ENCODE peak calls at places on chromosomes 4 and X, in ten cellular contexts. W is left lung; O is Calu3; T is neural progenitor cell; E is dorsolateral prefrontal cortex; P is epithelial cell of esophagus; L is CD4-positive, alpha-beta T cell; R is mammary epithelial cell; K is GM12864; H is transverse colon. I is an unnamed sample.
A peak's percentile ranks its signal among the peaks of the same experiment; 100 is the strongest.

GRCh38 chrX:40299028-40299479 is 201.3 kb upstream of the BCOR start:
- DNase-seq in W (no peak), O (no peak), T (peak; percentile 45), E (no peak), P (no peak), L (no peak), R (no peak), K (no peak), H (no peak), I (no peak)

GRCh38 chr4:147985376-147985775 is 253.5 kb downstream of the ARHGAP10 start:
- DNase-seq in W (no peak), O (no peak), T (no peak), E (no peak), P (no peak), L (no peak), R (no peak), K (no peak), H (no peak), I (no peak)

GRCh38 chr4:8192748-8193738 is 6.0 kb upstream of the SH3TC1 start:
- DNase-seq in W (peak; percentile 75), O (peak; percentile 56), T (no peak), E (no peak), P (peak; percentile 83), L (no peak), R (no peak), K (peak; percentile 57), H (peak; percentile 77), I (peak; percentile 52)

GRCh38 chr4:138297743-138298405 is 55.7 kb upstream of the SLC7A11 start:
- DNase-seq in W (no peak), O (no peak), T (no peak), E (no peak), P (no peak), L (no peak), R (no peak), K (no peak), H (no peak), I (no peak)

GRCh38 chr4:25031077-25031606 is 396 bp upstream of the LGI2 start:
- DNase-seq in W (no peak), O (peak; percentile 1), T (peak; percentile 50), E (no peak), P (peak; percentile 2), L (no peak), R (no peak), K (no peak), H (peak; percentile 14), I (no peak)

GRCh38 chrX:107654778-107655761 is 26.8 kb downstream of the PRPS1 start:
- DNase-seq in W (peak; percentile 68), O (peak; percentile 73), T (peak; percentile 93), E (no peak), P (peak; percentile 97), L (peak; percentile 62), R (peak; percentile 91), K (no peak), H (peak; percentile 59), I (peak; percentile 40)

GRCh38 chr4:84955168-84955567 is 11.3 kb downstream of the WDFY3 start:
- DNase-seq in W (no peak), O (no peak), T (no peak), E (no peak), P (no peak), L (no peak), R (peak; percentile 28), K (no peak), H (no peak), I (no peak)

GRCh38 chr4:181661090-181661489 is 582.1 kb upstream of the TENM3 start:
- DNase-seq in W (no peak), O (no peak), T (no peak), E (no peak), P (peak; percentile 74), L (no peak), R (peak; percentile 75), K (no peak), H (no peak), I (no peak)

GRCh38 chr4:187999406-187999932 is 3.9 kb downstream of the ZFP42 start:
- DNase-seq in W (no peak), O (no peak), T (no peak), E (no peak), P (peak; percentile 20), L (no peak), R (peak; percentile 53), K (no peak), H (no peak), I (no peak)

GRCh38 chrX:2701600-2701999 is 10.5 kb downstream of the CD99 start:
- DNase-seq in W (no peak), O (no peak), T (no peak), E (no peak), P (no peak), L (no peak), R (peak; percentile 33), K (no peak), H (no peak), I (no peak)

GRCh38 chr4:94451669-94452475 is at the start of gene PDLIM5:
- DNase-seq in W (peak; percentile 91), O (peak; percentile 88), T (peak; percentile 96), E (peak; percentile 84), P (peak; percentile 96), L (peak; percentile 90), R (peak; percentile 96), K (peak; percentile 72), H (peak; percentile 93), I (peak; percentile 88)

GRCh38 chrX:110002300-110003166 is at the start of gene TMEM164:
- DNase-seq in W (peak; percentile 92), O (peak; percentile 85), T (peak; percentile 81), E (peak; percentile 71), P (peak; percentile 74), L (peak; percentile 75), R (peak; percentile 77), K (peak; percentile 40), H (peak; percentile 87), I (peak; percentile 71)

GRCh38 chrX:153818571-153819397 is 11.6 kb downstream of the PDZD4 start:
- DNase-seq in W (no peak), O (peak; percentile 52), T (peak; percentile 85), E (no peak), P (no peak), L (peak; percentile 62), R (no peak), K (no peak), H (peak; percentile 23), I (peak; percentile 47)

GRCh38 chr4:42302348-42302747 is 94.9 kb upstream of the SHISA3 start:
- DNase-seq in W (no peak), O (peak; percentile 27), T (peak; percentile 52), E (no peak), P (peak; percentile 3), L (no peak), R (no peak), K (no peak), H (no peak), I (no peak)
- TF ChIP-seq CTCF in W (peak; percentile 18), O (no peak), T (peak; percentile 51), E (no peak), P (no peak), L (no peak), R (no peak), K (peak; percentile 21), H (no peak), I (no peak)

GRCh38 chr4:103482471-103482870 is 237.3 kb downstream of the TACR3 start:
- DNase-seq in W (no peak), O (no peak), T (no peak), E (no peak), P (no peak), L (no peak), R (no peak), K (no peak), H (no peak), I (no peak)

GRCh38 chr4:103484521-103484920 is 235.3 kb downstream of the TACR3 start:
- DNase-seq in W (no peak), O (no peak), T (no peak), E (no peak), P (peak; percentile 9), L (no peak), R (peak; percentile 29), K (no peak), H (no peak), I (no peak)

GRCh38 chr4:103478210-103478609 is 241.6 kb downstream of the TACR3 start:
- DNase-seq in W (no peak), O (no peak), T (no peak), E (no peak), P (no peak), L (no peak), R (no peak), K (no peak), H (no peak), I (no peak)

GRCh38 chr4:103478729-103479128 is 241.1 kb downstream of the TACR3 start:
- DNase-seq in W (no peak), O (no peak), T (no peak), E (no peak), P (no peak), L (no peak), R (no peak), K (no peak), H (no peak), I (no peak)

GRCh38 chr4:103482893-103483292 is 236.9 kb downstream of the TACR3 start:
- DNase-seq in W (no peak), O (no peak), T (no peak), E (no peak), P (no peak), L (no peak), R (no peak), K (no peak), H (no peak), I (no peak)
- TF ChIP-seq CTCF in W (no peak), O (no peak), T (no peak), E (no peak), P (no peak), L (no peak), R (no peak), K (no peak), H (no peak), I (no peak)

GRCh38 chr4:5710065-5710961 is 688 bp upstream of the EVC start:
- DNase-seq in W (no peak), O (no peak), T (peak; percentile 57), E (no peak), P (peak; percentile 19), L (no peak), R (peak; percentile 17), K (no peak), H (no peak), I (no peak)
- TF ChIP-seq CTCF in W (no peak), O (no peak), T (peak; percentile 55), E (no peak), P (peak; percentile 57), L (no peak), R (peak; percentile 45), K (peak; percentile 65), H (peak; percentile 44), I (no peak)

GRCh38 chr4:47533689-47534347 is 48.7 kb downstream of the ATP10D start:
- DNase-seq in W (no peak), O (no peak), T (no peak), E (no peak), P (no peak), L (no peak), R (no peak), K (no peak), H (no peak), I (no peak)

GRCh38 chr4:47530801-47531200 is 45.7 kb downstream of the ATP10D start:
- DNase-seq in W (no peak), O (no peak), T (no peak), E (no peak), P (no peak), L (no peak), R (no peak), K (no peak), H (no peak), I (no peak)

GRCh38 chr4:47532658-47533057 is 47.6 kb downstream of the ATP10D start:
- DNase-seq in W (no peak), O (no peak), T (no peak), E (no peak), P (peak; percentile 44), L (no peak), R (no peak), K (no peak), H (no peak), I (no peak)

GRCh38 chr4:47531954-47532321 is 46.9 kb downstream of the ATP10D start:
- DNase-seq in W (no peak), O (no peak), T (no peak), E (no peak), P (no peak), L (no peak), R (no peak), K (no peak), H (no peak), I (no peak)

GRCh38 chr4:47531241-47531953 is 46.3 kb downstream of the ATP10D start:
- DNase-seq in W (peak; percentile 37), O (no peak), T (peak; percentile 70), E (no peak), P (peak; percentile 88), L (peak; percentile 36), R (peak; percentile 94), K (peak; percentile 63), H (peak; percentile 41), I (no peak)
- TF ChIP-seq CTCF in W (no peak), O (no peak), T (no peak), E (no peak), P (no peak), L (no peak), R (no peak), K (no peak), H (no peak), I (no peak)